ENCODE peak calls at places on chromosomes 5 and 9, in nine cellular contexts. Y is GM23248; O is CD8-positive, alpha-beta T cell; C is SK-N-SH; G is psoas muscle; D is prostate gland; N is ascending aorta; L is ovary; V is K562. P is an unnamed sample. For H3K27me3 and H3K36me3, the result is how much of the 10 kb centered on the place peaks cover.

GRCh38 chr5:38404667-38405276 is 146.4 kb downstream of the EGFLAM start:
- DNase-seq in D (no peak), L (no peak), Y (no peak), V (no peak), N (no peak), G (no peak), O (no peak), C (peak), P (no peak)

GRCh38 chr5:113359419-113359818 is 75.4 kb downstream of the TSSK1B start:
- DNase-seq in N (no peak), V (no peak), G (no peak), D (no peak), C (no peak), O (no peak), L (no peak), Y (no peak), P (no peak)

GRCh38 chr9:6230037-6230778 is 14.6 kb downstream of the IL33 start:
- DNase-seq in C (no peak), N (no peak), Y (peak), G (no peak), L (no peak), O (no peak), V (no peak), D (no peak), P (no peak)

GRCh38 chr5:106797996-106798395 is 872.7 kb downstream of the EFNA5 start:
- DNase-seq in V (no peak), L (no peak), O (no peak), G (no peak), Y (no peak), D (no peak), C (no peak), N (no peak), P (no peak)

GRCh38 chr9:108691614-108692013 is 164.2 kb downstream of the ACTL7B start:
- DNase-seq in L (no peak), Y (no peak), D (no peak), V (no peak), O (no peak), G (no peak), N (no peak), C (no peak), P (no peak)

GRCh38 chr5:141665995-141666940 is 15.1 kb upstream of the FCHSD1 start:
- DNase-seq in L (no peak), G (no peak), D (no peak), N (no peak), Y (no peak), O (no peak), C (no peak), V (no peak), P (no peak)

GRCh38 chr9:7313389-7313788 is 486.2 kb downstream of the DMAC1 start:
- DNase-seq in O (no peak), V (no peak), N (no peak), G (no peak), D (no peak), L (no peak), Y (no peak), C (no peak), P (no peak)

GRCh38 chr5:149422429-149423286 is 43.6 kb upstream of the IL17B start:
- DNase-seq in D (no peak), C (peak), V (peak), N (no peak), Y (peak), G (peak), L (peak), O (no peak), P (no peak)

GRCh38 chr5:95904827-95905226 is 56.8 kb downstream of the ELL2 start:
- DNase-seq in C (no peak), Y (no peak), D (no peak), V (no peak), G (no peak), N (no peak), L (no peak), O (no peak), P (no peak)

GRCh38 chr5:112136773-112137172 is 282.3 kb downstream of the EPB41L4A start:
- DNase-seq in O (no peak), G (no peak), N (no peak), C (no peak), D (no peak), L (no peak), Y (no peak), V (no peak), P (peak)

GRCh38 chr9:4756420-4756819 is 15.4 kb upstream of the AK3 start:
- DNase-seq in Y (no peak), G (no peak), V (no peak), O (no peak), N (no peak), D (no peak), C (no peak), L (no peak), P (no peak)

GRCh38 chr5:10701567-10702039 is 59.4 kb downstream of the DAP start:
- DNase-seq in L (peak), C (peak), D (peak), G (no peak), V (peak), N (no peak), Y (peak), O (no peak), P (peak)

GRCh38 chr5:143606043-143606752 is 202.7 kb upstream of the NR3C1 start:
- DNase-seq in L (no peak), G (no peak), Y (peak), V (no peak), O (no peak), N (no peak), C (no peak), D (no peak), P (no peak)

GRCh38 chr5:109365653-109366052 is 44.1 kb downstream of the PJA2 start:
- DNase-seq in L (no peak), C (no peak), Y (peak), N (no peak), G (no peak), V (no peak), D (no peak), O (no peak), P (no peak)

GRCh38 chr9:135186248-135187164 is 99.0 kb downstream of the OLFM1 start:
- DNase-seq in D (no peak), V (no peak), L (no peak), O (no peak), N (no peak), C (peak), G (no peak), Y (no peak), P (no peak)

GRCh38 chr9:37037137-37037743 is 3.2 kb upstream of the PAX5 start:
- DNase-seq in G (no peak), Y (no peak), O (no peak), D (no peak), V (no peak), L (no peak), C (no peak), N (no peak), P (no peak)

GRCh38 chr5:28473531-28474107 is 1435.2 kb upstream of the CDH9 start:
- DNase-seq in V (no peak), N (no peak), G (no peak), L (no peak), O (no peak), D (no peak), Y (no peak), C (no peak), P (no peak)

GRCh38 chr5:52861368-52861767 is 73.7 kb downstream of the ITGA1 start:
- DNase-seq in V (no peak), N (no peak), D (no peak), C (no peak), G (no peak), O (no peak), L (no peak), Y (no peak), P (no peak)

GRCh38 chr5:138177936-138178515 is 404 bp downstream of the BRD8 start:
- DNase-seq in O (no peak), L (no peak), G (no peak), V (peak), D (peak), N (no peak), Y (peak), C (peak), P (peak)

GRCh38 chr5:141476132-141476909 is 555 bp downstream of the PCDHGC3 start:
- DNase-seq in O (no peak), Y (peak), N (no peak), C (peak), L (peak), G (peak), D (peak), V (no peak), P (peak)

GRCh38 chr9:86298873-86299272 is 16.5 kb upstream of the ISCA1 start:
- DNase-seq in D (no peak), O (no peak), V (no peak), N (no peak), L (no peak), Y (no peak), C (no peak), G (no peak), P (no peak)

GRCh38 chr5:181047288-181047687 is 7.2 kb downstream of the BTNL9 start:
- DNase-seq in N (no peak), D (no peak), C (no peak), G (no peak), O (no peak), V (no peak), L (no peak), Y (no peak), P (no peak)
- H3K27me3 ChIP-seq in N (under half), D (under half), C (half or more), G (half or more), O (under half), V (under half), L (under half), Y (under half), P (under half)

DNA sequence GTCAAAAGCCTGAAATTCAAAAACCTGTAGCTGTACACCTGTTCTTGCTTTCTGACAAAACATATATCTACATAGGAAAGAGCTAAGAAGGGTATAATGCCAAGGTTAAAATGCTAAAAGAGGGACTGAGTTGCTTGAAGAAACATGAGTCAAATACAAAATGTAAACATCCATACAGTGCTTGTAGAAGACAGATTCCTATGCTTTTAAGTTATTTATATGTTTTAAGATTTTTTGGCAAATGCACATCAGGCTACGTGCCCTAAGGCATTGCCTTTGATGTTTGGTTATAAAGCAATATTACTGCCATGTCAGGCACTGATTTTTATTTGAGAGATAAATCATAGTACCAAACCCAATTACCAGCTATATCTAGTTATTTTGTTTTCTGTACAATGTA is 269.0 kb downstream of the EDIL3 start:
- DNase-seq in D (no peak), C (no peak), V (no peak), O (no peak), Y (no peak), L (no peak), N (no peak), G (no peak), P (no peak)
- H3K27ac ChIP-seq in D (no peak), C (no peak), V (no peak), O (no peak), Y (no peak), L (no peak), N (no peak), G (no peak), P (no peak)

DNA sequence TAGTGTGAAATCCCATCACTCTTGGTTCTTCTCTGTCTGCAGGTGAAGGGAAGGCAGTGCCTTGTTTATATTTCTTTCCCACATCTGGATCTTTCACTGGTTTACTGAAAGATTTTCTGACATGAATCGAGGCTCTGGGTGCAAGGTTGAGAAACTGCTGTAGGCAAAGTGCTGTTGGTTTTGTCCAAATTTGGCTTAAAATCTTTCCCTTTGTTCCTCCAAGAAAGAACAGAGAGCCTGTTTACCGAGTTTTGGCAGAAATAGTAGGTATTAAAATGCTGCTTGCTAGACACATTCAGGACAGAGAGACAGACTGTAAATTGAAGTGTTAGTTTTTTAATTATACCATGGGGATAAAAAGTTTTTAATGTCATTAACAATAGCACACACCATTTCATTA is 21.5 kb downstream of the SKP2 start:
- DNase-seq in O (no peak), Y (no peak), L (no peak), G (no peak), C (no peak), V (no peak), D (no peak), N (no peak), P (no peak)
- H3K36me3 ChIP-seq in O (under half), Y (half or more), L (under half), G (under half), C (half or more), V (half or more), D (under half), N (under half), P (half or more)

GRCh38 chr5:136328097-136328496 is 37.2 kb downstream of the TRPC7 start:
- DNase-seq in C (no peak), G (no peak), Y (no peak), D (no peak), L (no peak), N (no peak), V (no peak), O (no peak), P (no peak)
- H3K27me3 ChIP-seq in C (under half), G (under half), Y (under half), D (under half), L (under half), N (under half), V (under half), O (under half), P (under half)

DNA sequence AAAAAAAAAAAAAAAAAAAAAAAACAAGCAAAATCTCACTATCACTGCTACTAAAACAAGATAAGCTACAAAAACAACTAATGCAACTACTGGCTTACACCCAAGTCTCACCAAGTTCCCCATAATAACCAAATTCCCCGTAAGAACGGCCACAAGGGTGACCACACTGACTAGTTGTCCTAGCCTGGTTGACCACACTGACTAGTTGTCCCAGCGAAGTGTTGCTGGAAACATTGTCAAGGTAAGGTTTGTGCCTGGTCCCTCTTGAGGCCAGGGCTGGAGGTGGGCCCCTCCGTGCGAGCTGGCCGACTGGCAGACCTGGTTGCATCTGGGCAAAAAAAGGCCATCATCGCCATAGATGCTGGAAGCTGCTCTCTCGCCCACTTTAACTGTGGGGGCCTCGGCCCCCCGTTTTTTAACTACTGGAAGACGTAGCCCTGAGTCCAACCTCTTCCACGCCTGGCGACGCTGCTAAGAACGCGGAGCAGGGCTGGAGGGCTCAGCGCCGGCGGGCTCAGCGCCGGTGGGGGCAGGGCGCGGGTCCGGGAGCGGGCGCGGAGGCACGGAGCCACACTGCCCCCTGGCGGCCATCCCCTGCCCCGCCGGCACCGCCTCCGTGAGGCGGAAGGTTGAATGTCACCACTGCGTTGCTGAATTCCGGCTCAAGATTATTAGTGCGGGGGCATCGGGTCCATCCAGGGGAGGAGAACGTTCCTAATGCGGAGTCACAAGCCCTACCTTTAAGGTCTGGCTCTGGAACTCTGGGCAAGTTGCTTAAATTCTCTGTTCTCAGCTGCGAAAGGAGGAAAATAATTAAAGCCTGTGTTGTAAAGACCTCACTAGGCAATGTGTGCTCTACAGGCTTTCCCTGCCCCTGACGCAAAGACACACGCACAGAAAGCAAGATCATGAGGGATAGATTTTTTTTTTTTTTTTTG is 84.0 kb downstream of the HSD17B3 start:
- DNase-seq in D (peak), Y (peak), V (peak), C (peak), G (peak), L (peak), O (peak), N (no peak), P (peak)
- H3K27ac ChIP-seq in D (peak), Y (no peak), V (no peak), C (peak), G (no peak), L (peak), O (no peak), N (peak), P (no peak)

GRCh38 chr9:91411096-91411771 is 12.4 kb downstream of the NFIL3 start:
- DNase-seq in N (no peak), O (no peak), C (no peak), Y (peak), D (no peak), V (no peak), G (no peak), L (no peak), P (no peak)
- H3K36me3 ChIP-seq in N (under half), O (under half), C (under half), Y (under half), D (under half), V (under half), G (under half), L (under half), P (under half)

DNA sequence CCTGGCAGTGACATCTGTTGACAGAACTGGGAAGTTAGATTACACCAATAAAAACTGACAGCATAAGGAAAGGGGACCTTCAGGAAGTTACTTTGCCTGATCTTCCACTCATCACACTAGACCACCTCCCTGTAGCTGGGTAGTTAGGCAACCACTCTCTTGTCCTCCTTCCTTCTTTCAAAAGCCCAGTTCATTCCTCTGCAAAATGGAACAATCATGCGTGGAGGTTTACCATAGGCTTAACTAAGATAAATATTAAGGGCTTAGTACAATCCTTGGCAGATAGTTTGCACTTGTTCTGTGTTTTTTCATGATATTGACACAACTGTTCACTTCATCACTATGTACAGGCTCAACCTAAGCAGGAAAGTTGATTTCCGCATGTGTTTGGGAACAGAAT is 10.1 kb upstream of the PTGER4 start:
- DNase-seq in Y (no peak), O (no peak), N (no peak), V (no peak), G (no peak), L (no peak), C (no peak), D (no peak), P (no peak)
- H3K27me3 ChIP-seq in Y (under half), O (under half), N (under half), V (under half), G (under half), L (under half), C (under half), D (under half), P (under half)

GRCh38 chr5:178429156-178429468 is 161.1 kb downstream of the COL23A1 start:
- DNase-seq in O (no peak), D (no peak), Y (no peak), G (no peak), V (no peak), L (no peak), N (no peak), C (no peak), P (no peak)

GRCh38 chr5:178429541-178430186 is 160.5 kb downstream of the COL23A1 start:
- DNase-seq in V (no peak), L (no peak), G (no peak), D (peak), O (peak), Y (no peak), N (no peak), C (peak), P (no peak)

GRCh38 chr5:178426326-178427130 is 163.7 kb downstream of the COL23A1 start:
- DNase-seq in L (no peak), O (peak), N (no peak), D (peak), V (no peak), Y (no peak), C (peak), G (no peak), P (no peak)

GRCh38 chr5:178430187-178431062 is 159.8 kb downstream of the COL23A1 start:
- DNase-seq in O (peak), L (no peak), N (no peak), V (no peak), G (no peak), C (peak), D (no peak), Y (no peak), P (no peak)

DNA sequence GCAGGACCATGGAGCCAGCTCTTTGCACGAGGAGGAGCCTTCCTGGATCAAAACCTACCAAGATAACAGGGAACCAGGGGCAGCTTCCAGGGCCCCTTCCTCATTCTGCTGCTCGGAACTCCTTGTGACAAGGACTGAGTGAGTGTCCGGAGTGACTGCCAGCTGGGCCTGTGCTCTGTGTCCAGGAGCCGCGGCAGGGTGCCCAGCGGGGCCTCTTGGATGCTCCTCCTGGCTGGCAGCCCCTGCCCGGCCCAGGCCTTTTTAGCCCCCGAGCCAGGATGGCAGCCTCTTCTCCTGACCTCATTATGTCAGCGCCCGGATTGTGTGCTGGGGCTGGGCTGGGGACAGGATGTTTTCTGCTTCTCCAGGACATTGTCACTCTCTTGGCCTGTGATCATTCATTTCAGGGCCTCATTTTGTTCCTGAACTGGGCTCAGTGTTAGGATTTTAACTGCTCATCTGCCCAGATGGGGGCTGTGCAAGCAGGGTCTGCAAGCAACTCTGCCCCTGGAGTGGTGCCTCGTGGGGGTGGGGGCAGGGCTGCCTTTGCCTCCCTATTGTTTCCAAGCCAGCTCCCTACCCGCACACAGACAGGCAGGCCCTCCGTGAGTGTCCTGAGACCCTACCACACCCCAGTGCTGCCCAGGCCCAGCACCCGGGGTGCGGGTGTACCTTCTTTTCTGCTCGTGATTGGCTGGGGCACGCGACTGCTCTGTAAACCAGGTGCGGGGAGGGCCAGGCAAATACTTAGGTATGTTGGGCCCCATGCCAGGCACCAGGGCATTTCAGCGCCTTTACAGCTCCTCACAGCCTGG is 161.6 kb downstream of the COL23A1 start:
- DNase-seq in V (no peak), C (peak), D (peak), L (no peak), O (peak), N (no peak), G (peak), Y (no peak), P (no peak)
- H3K27ac ChIP-seq in V (no peak), C (peak), D (peak), L (no peak), O (no peak), N (no peak), G (peak), Y (no peak), P (no peak)